ENCODE peak calls at places on chromosomes 13 and 19, in eight cellular contexts. G is breast epithelium, J is GM12891, O is uterus, X is HCT116, Q is ovary, Z is HepG2, B is adrenal gland. F is an unnamed sample.

GRCh38 chr19:4541114-4541805 is 1.4 kb upstream of the LRG1 start:
- DNase-seq in O (no peak), X (no peak), Z (no peak), Q (no peak), B (no peak), G (no peak), J (no peak), F (peak)

GRCh38 chr19:1825909-1826556 is 14.0 kb upstream of the ATP8B3 start:
- DNase-seq in G (peak), X (no peak), Q (peak), O (peak), Z (peak), J (peak), B (peak), F (peak)

GRCh38 chr13:105979586-105979985 is 555.9 kb downstream of the EFNB2 start:
- DNase-seq in G (no peak), O (no peak), J (no peak), X (no peak), Q (no peak), Z (no peak), B (no peak), F (no peak)

GRCh38 chr13:75258159-75258782 is 223.7 kb downstream of the TBC1D4 start:
- DNase-seq in Q (no peak), O (no peak), G (no peak), J (no peak), B (no peak), Z (peak), X (peak), F (peak)

GRCh38 chr19:2770055-2771013 is 12.7 kb downstream of the SGTA start:
- DNase-seq in Z (no peak), O (peak), J (no peak), X (no peak), Q (peak), G (peak), B (no peak), F (no peak)

GRCh38 chr13:87884874-87885273 is 213.7 kb downstream of the SLITRK5 start:
- DNase-seq in O (no peak), X (no peak), G (no peak), Z (no peak), B (no peak), Q (no peak), J (no peak), F (no peak)

GRCh38 chr19:15433519-15434069 is 14.8 kb upstream of the AKAP8L start:
- DNase-seq in Z (no peak), Q (no peak), J (no peak), X (no peak), B (no peak), O (no peak), G (no peak), F (no peak)

GRCh38 chr13:46168341-46168740 is 13.6 kb downstream of the LCP1 start:
- DNase-seq in B (no peak), G (peak), Z (no peak), O (peak), Q (no peak), X (no peak), J (no peak), F (peak)

GRCh38 chr13:48979892-48980291 is 4.2 kb downstream of the FNDC3A start:
- DNase-seq in J (peak), Q (no peak), G (no peak), X (no peak), Z (no peak), O (no peak), B (no peak), F (peak)

GRCh38 chr13:27353166-27353583 is 71.2 kb upstream of the GTF3A start:
- DNase-seq in J (peak), X (no peak), Q (no peak), O (no peak), Z (peak), B (no peak), G (no peak), F (no peak)

GRCh38 chr19:54390942-54391577 is 24.2 kb upstream of the TTYH1 start:
- DNase-seq in G (no peak), X (peak), B (peak), Q (peak), O (peak), Z (peak), J (no peak), F (peak)

GRCh38 chr19:38699027-38699346 is 45.3 kb downstream of the CAPN12 start:
- DNase-seq in O (no peak), B (no peak), Z (no peak), J (no peak), X (no peak), G (no peak), Q (no peak), F (no peak)

GRCh38 chr19:17473041-17473440 is 2.7 kb downstream of the SLC27A1 start:
- DNase-seq in X (peak), Z (no peak), Q (no peak), G (no peak), J (no peak), O (no peak), B (no peak), F (peak)

GRCh38 chr13:37023871-37024270 is 23.3 kb downstream of the EXOSC8 start:
- DNase-seq in B (no peak), Q (no peak), Z (no peak), O (no peak), G (no peak), J (no peak), X (no peak), F (no peak)

GRCh38 chr19:12792048-12792852 is 964 bp downstream of the JUNB start:
- DNase-seq in B (peak), J (no peak), G (peak), Q (peak), O (peak), Z (peak), X (no peak), F (peak)
- TF ChIP-seq POLR2A in B (peak), J (peak), G (no peak), Q (no peak), O (no peak), Z (peak), X (peak), F (peak)

GRCh38 chr13:20856650-20857049 is 45.9 kb downstream of the XPO4 start:
- DNase-seq in B (no peak), Q (no peak), G (no peak), J (no peak), O (no peak), Z (no peak), X (no peak), F (no peak)

GRCh38 chr13:20860844-20861243 is 41.7 kb downstream of the XPO4 start:
- DNase-seq in Q (no peak), Z (no peak), X (no peak), G (no peak), B (no peak), O (no peak), J (no peak), F (no peak)
- TF ChIP-seq POLR2A in Q (no peak), Z (no peak), X (no peak), G (no peak), B (no peak), O (no peak), J (no peak), F (no peak)

GRCh38 chr19:49473868-49474544 is at the start of gene FLT3LG:
- DNase-seq in X (no peak), Q (peak), Z (peak), G (peak), B (peak), J (peak), O (peak), F (peak)
- TF ChIP-seq POLR2A in X (peak), Q (no peak), Z (no peak), G (no peak), B (no peak), J (no peak), O (no peak), F (no peak)

DNA sequence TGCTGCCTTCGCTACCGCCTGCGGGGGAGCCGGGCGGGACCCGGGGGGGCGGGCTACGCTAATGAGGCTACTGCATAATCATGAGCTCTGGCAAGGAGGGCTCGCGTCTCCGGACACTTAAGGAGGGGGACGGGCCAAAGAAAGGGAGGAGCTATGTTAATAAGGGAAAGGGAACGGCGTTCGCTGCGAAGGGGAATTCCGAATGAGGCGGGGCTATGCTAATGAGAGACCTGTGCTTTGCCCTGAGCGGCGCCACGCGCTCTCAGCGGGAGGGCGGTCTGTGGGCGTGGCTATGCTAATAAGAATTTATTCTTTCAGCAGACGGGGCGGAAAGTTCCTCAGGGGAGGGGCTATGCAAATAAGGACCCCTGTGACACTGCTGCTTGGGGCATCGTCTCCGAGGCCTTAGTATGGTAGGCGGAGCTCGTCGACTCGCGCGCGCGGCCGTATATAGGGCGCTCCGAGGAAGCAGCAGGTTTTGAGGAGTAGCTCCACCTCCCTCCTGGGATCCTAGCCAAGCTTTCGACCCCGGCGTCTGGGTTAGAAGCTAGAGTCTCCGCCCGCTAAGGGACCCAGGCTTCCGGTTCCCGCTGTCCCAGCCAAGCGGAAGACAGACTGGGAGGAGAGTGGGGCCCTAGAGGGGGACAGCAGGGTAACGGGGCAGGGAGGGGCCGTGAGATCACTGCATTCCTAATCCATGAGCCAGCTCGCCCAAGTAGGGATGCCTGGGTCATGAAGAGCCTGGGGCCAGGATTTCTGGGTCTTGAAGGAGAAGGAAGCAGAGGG is at the start of gene RRAS:
- DNase-seq in Q (peak), X (peak), G (peak), Z (peak), B (peak), J (peak), O (peak), F (peak)
- TF ChIP-seq POLR2A in Q (peak), X (peak), G (peak), Z (no peak), B (peak), J (peak), O (peak), F (peak)